ENCODE peak calls at places on chromosomes 3 and 15, in four cellular contexts. One of them, this sample, is unnamed.

GRCh38 chr3:186360779-186361178 is 1.3 kb downstream of the DGKG start:
- DNase-seq in IMR-90: no peak
- DNase-seq in H9: peak
- DNase-seq in neuronal stem cell: peak
- DNase-seq in this sample: no peak

GRCh38 chr3:128297401-128298138 is 144.3 kb downstream of the EEFSEC start:
- DNase-seq in IMR-90: peak
- DNase-seq in H9: peak
- DNase-seq in neuronal stem cell: no peak
- DNase-seq in this sample: peak

GRCh38 chr15:59516655-59517461 is 78.9 kb downstream of the FAM81A start:
- DNase-seq in IMR-90: no peak
- DNase-seq in H9: no peak
- DNase-seq in neuronal stem cell: no peak
- DNase-seq in this sample: no peak

GRCh38 chr3:4914464-4914863 is 64.8 kb upstream of the BHLHE40 start:
- DNase-seq in IMR-90: no peak
- DNase-seq in H9: no peak
- DNase-seq in neuronal stem cell: no peak
- DNase-seq in this sample: no peak

GRCh38 chr3:27115352-27115751 is 253.8 kb downstream of the NEK10 start:
- DNase-seq in IMR-90: no peak
- DNase-seq in H9: no peak
- DNase-seq in neuronal stem cell: no peak
- DNase-seq in this sample: no peak

GRCh38 chr3:57952208-57952631 is 56.0 kb upstream of the FLNB start:
- DNase-seq in IMR-90: peak
- DNase-seq in H9: peak
- DNase-seq in neuronal stem cell: no peak
- DNase-seq in this sample: peak

GRCh38 chr3:122892561-122892960 is 97.7 kb downstream of the SLC49A4 start:
- DNase-seq in IMR-90: no peak
- DNase-seq in H9: no peak
- DNase-seq in neuronal stem cell: no peak
- DNase-seq in this sample: no peak

GRCh38 chr15:67178569-67179210 is 75.8 kb downstream of the AAGAB start:
- DNase-seq in IMR-90: peak
- DNase-seq in H9: no peak
- DNase-seq in neuronal stem cell: no peak
- DNase-seq in this sample: peak

GRCh38 chr15:45168751-45169551 is 18.8 kb downstream of the SHF start:
- DNase-seq in IMR-90: no peak
- DNase-seq in H9: no peak
- DNase-seq in neuronal stem cell: no peak
- DNase-seq in this sample: no peak

GRCh38 chr3:50606596-50606995 is 5.0 kb downstream of the CISH start:
- DNase-seq in IMR-90: no peak
- DNase-seq in H9: no peak
- DNase-seq in neuronal stem cell: no peak
- DNase-seq in this sample: no peak

GRCh38 chr3:116835658-116836057 is 126.1 kb downstream of the TUSC7 start:
- DNase-seq in IMR-90: no peak
- DNase-seq in H9: no peak
- DNase-seq in neuronal stem cell: no peak
- DNase-seq in this sample: no peak

GRCh38 chr3:130963444-130963843 is 63.2 kb downstream of the ASTE1 start:
- DNase-seq in IMR-90: peak
- DNase-seq in H9: no peak
- DNase-seq in neuronal stem cell: no peak
- DNase-seq in this sample: no peak

GRCh38 chr3:160038862-160039562 is 50.4 kb downstream of the IL12A start:
- DNase-seq in IMR-90: no peak
- DNase-seq in H9: peak
- DNase-seq in neuronal stem cell: peak
- DNase-seq in this sample: peak

GRCh38 chr3:161914703-161915102 is 418.1 kb downstream of the OTOL1 start:
- DNase-seq in IMR-90: peak
- DNase-seq in H9: peak
- DNase-seq in neuronal stem cell: peak
- DNase-seq in this sample: peak

GRCh38 chr3:159803444-159803843 is 185.2 kb upstream of the IL12A start:
- DNase-seq in IMR-90: peak
- DNase-seq in H9: no peak
- DNase-seq in neuronal stem cell: no peak
- DNase-seq in this sample: no peak

GRCh38 chr3:193815246-193816027 is 222.4 kb downstream of the OPA1 start:
- DNase-seq in IMR-90: no peak
- DNase-seq in H9: no peak
- DNase-seq in neuronal stem cell: no peak
- DNase-seq in this sample: no peak

GRCh38 chr3:193812078-193812725 is 219.2 kb downstream of the OPA1 start:
- DNase-seq in IMR-90: no peak
- DNase-seq in H9: peak
- DNase-seq in neuronal stem cell: no peak
- DNase-seq in this sample: no peak

GRCh38 chr3:193813506-193813850 is 220.5 kb downstream of the OPA1 start:
- DNase-seq in IMR-90: no peak
- DNase-seq in H9: peak
- DNase-seq in neuronal stem cell: no peak
- DNase-seq in this sample: no peak

GRCh38 chr3:193814166-193814565 is 221.2 kb downstream of the OPA1 start:
- DNase-seq in IMR-90: no peak
- DNase-seq in H9: no peak
- DNase-seq in neuronal stem cell: no peak
- DNase-seq in this sample: no peak

GRCh38 chr3:193812791-193813505 is 219.9 kb downstream of the OPA1 start:
- DNase-seq in IMR-90: no peak
- DNase-seq in H9: peak
- DNase-seq in neuronal stem cell: no peak
- DNase-seq in this sample: no peak
- H2AFZ ChIP-seq in IMR-90: no peak
- H2AFZ ChIP-seq in H9: no peak
- H2AFZ ChIP-seq in neuronal stem cell: no peak
- H2AFZ ChIP-seq in this sample: no peak

GRCh38 chr15:96330450-96331140 is at the start of gene NR2F2:
- DNase-seq in IMR-90: peak
- DNase-seq in H9: peak
- DNase-seq in neuronal stem cell: peak
- DNase-seq in this sample: peak

GRCh38 chr15:96331942-96332853 is 1.7 kb downstream of the NR2F2 start:
- DNase-seq in IMR-90: no peak
- DNase-seq in H9: peak
- DNase-seq in neuronal stem cell: peak
- DNase-seq in this sample: peak

GRCh38 chr15:96330064-96330449 is 443 bp upstream of the NR2F2 start:
- DNase-seq in IMR-90: peak
- DNase-seq in H9: peak
- DNase-seq in neuronal stem cell: no peak
- DNase-seq in this sample: peak

GRCh38 chr15:96332854-96333193 is 2.3 kb downstream of the NR2F2 start:
- DNase-seq in IMR-90: no peak
- DNase-seq in H9: no peak
- DNase-seq in neuronal stem cell: no peak
- DNase-seq in this sample: no peak

GRCh38 chr15:96331141-96331941 is 841 bp downstream of the NR2F2 start:
- DNase-seq in IMR-90: no peak
- DNase-seq in H9: peak
- DNase-seq in neuronal stem cell: peak
- DNase-seq in this sample: peak
- H4K91ac ChIP-seq in IMR-90: peak
- H4K91ac ChIP-seq in H9: no peak
- H4K91ac ChIP-seq in neuronal stem cell: no peak
- H4K91ac ChIP-seq in this sample: peak

GRCh38 chr15:31081568-31082250 is 19.8 kb downstream of the TRPM1 start:
- DNase-seq in IMR-90: no peak
- DNase-seq in H9: no peak
- DNase-seq in neuronal stem cell: no peak
- DNase-seq in this sample: no peak
- H2AFZ ChIP-seq in IMR-90: no peak
- H2AFZ ChIP-seq in H9: no peak
- H2AFZ ChIP-seq in neuronal stem cell: no peak
- H2AFZ ChIP-seq in this sample: no peak

DNA sequence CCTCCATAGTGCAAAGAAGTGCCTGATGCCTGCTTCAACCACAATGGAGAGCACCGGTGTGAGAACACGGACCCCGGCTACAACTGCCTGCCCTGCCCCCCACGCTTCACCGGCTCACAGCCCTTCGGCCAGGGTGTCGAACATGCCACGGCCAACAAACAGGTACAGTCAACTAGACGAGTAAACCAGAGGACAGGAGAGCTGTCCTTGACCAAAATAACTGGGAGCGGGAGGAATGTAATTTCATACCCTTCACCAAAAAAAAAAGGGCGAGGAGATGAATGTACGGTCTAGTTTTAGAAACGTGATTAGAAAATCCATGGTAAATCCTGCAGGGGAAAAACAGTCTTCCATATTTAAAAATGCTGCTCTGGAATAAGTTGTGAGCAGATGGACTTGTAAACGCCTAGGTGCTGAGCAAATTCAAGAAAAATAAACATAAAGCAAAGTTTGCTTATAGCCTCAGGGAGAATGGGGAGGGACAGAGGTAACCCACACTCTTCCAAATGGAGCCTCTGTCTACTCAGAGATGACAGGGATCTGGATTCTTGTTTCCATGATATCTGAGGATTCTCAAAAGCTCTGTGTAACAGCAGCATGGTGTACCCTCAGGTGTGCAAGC is 8.4 kb downstream of the THBS1 start:
- DNase-seq in IMR-90: no peak
- DNase-seq in H9: no peak
- DNase-seq in neuronal stem cell: no peak
- DNase-seq in this sample: no peak
- H4K91ac ChIP-seq in IMR-90: no peak
- H4K91ac ChIP-seq in H9: no peak
- H4K91ac ChIP-seq in neuronal stem cell: no peak
- H4K91ac ChIP-seq in this sample: no peak